ENCODE peak calls at places on chromosomes 11 and 22, in seven cellular contexts. Z is colonic mucosa, C is A549, U is neural crest cell, B is RWPE1, H is fibroblast of the conjunctiva, Q is B cell. S is an unnamed sample.

GRCh38 chr22:30823015-30823370 is 128.3 kb downstream of the OSBP2 start:
- DNase-seq in B (peak; percentile 41), C (no peak), Z (no peak), U (no peak), Q (no peak), H (no peak), S (no peak)

GRCh38 chr22:39501644-39502108 is 414 bp upstream of the MIEF1 start:
- DNase-seq in H (no peak), C (no peak), U (no peak), Z (no peak), Q (no peak), B (no peak), S (no peak)

GRCh38 chr11:100004541-100004940 is 682.5 kb upstream of the ARHGAP42 start:
- DNase-seq in H (no peak), U (no peak), C (no peak), Q (no peak), B (peak; percentile 7), Z (no peak), S (no peak)

GRCh38 chr11:119844808-119845207 is 115.8 kb upstream of the NECTIN1 start:
- DNase-seq in H (no peak), U (no peak), C (no peak), Z (no peak), B (no peak), Q (no peak), S (no peak)

GRCh38 chr11:77710358-77710757 is 72.8 kb upstream of the CLNS1A start:
- DNase-seq in H (no peak), C (no peak), Q (no peak), U (no peak), B (peak; percentile 8), Z (no peak), S (peak; percentile 24)

GRCh38 chr11:125904678-125905077 is 370 bp downstream of the DDX25 start:
- DNase-seq in U (no peak), C (no peak), H (no peak), B (no peak), Q (no peak), Z (no peak), S (no peak)

GRCh38 chr11:70756756-70757155 is 358.4 kb downstream of the CTTN start:
- DNase-seq in Q (no peak), Z (no peak), B (no peak), U (no peak), H (no peak), C (no peak), S (no peak)

GRCh38 chr11:99585606-99586005 is 564.9 kb downstream of the CNTN5 start:
- DNase-seq in U (no peak), H (no peak), B (no peak), C (no peak), Q (no peak), Z (no peak), S (no peak)

GRCh38 chr22:33327348-33327860 is 269.2 kb upstream of the SYN3 start:
- DNase-seq in Z (no peak), B (no peak), U (no peak), C (no peak), Q (no peak), H (no peak), S (no peak)

GRCh38 chr11:128536521-128536920 is 50.8 kb downstream of the ETS1 start:
- DNase-seq in H (no peak), B (no peak), Q (no peak), U (no peak), C (no peak), Z (no peak), S (no peak)

GRCh38 chr11:12167098-12167999 is 57.0 kb downstream of the MICAL2 start:
- DNase-seq in Z (peak; percentile 74), U (no peak), H (peak; percentile 43), B (peak; percentile 84), Q (no peak), C (peak; percentile 63), S (peak; percentile 97)

GRCh38 chr11:126284829-126285228 is 1.9 kb downstream of the TIRAP start:
- DNase-seq in Z (peak; percentile 67), Q (peak; percentile 75), H (peak; percentile 76), U (no peak), C (peak; percentile 19), B (peak; percentile 73), S (peak; percentile 60)

GRCh38 chr11:9019861-9020260 is 16.1 kb upstream of the NRIP3 start:
- DNase-seq in C (no peak), B (no peak), U (no peak), Z (no peak), H (no peak), Q (no peak), S (no peak)

GRCh38 chr11:57639321-57640067 is 10.2 kb downstream of the YPEL4 start:
- DNase-seq in U (peak; percentile 92), H (peak; percentile 43), Q (no peak), B (no peak), C (no peak), Z (no peak), S (peak; percentile 19)

GRCh38 chr11:82682003-82682751 is 51.5 kb downstream of the FAM181B start:
- DNase-seq in H (peak; percentile 56), C (peak; percentile 18), Q (no peak), U (no peak), Z (peak; percentile 20), B (peak; percentile 48), S (peak; percentile 70)

GRCh38 chr11:128525411-128526243 is 61.7 kb downstream of the ETS1 start:
- DNase-seq in U (no peak), Q (no peak), Z (no peak), C (no peak), H (no peak), B (no peak), S (no peak)